ENCODE peak calls at places on chromosomes 3 and 15, in four cellular contexts. L is neural progenitor cell, R is fibroblast of pulmonary artery, A is fibroblast of lung. G is an unnamed sample.

GRCh38 chr15:78990278-78990677 is 45.4 kb upstream of the CTSH start:
- DNase-seq in A (no peak), R (no peak), L (no peak), G (no peak)

GRCh38 chr15:29130461-29130860 is 139.2 kb downstream of the NSMCE3 start:
- DNase-seq in A (no peak), L (no peak), R (no peak), G (no peak)

GRCh38 chr15:97235285-97235985 is 725.1 kb upstream of the ARRDC4 start:
- DNase-seq in A (peak; percentile 30), L (peak; percentile 78), R (peak; percentile 70), G (peak; percentile 68)

GRCh38 chr3:70816346-70816745 is 503.9 kb upstream of the MDFIC2 start:
- DNase-seq in A (no peak), L (no peak), R (no peak), G (no peak)

GRCh38 chr15:84762840-84763572 is 14.6 kb downstream of the ZNF592 start:
- DNase-seq in R (no peak), L (no peak), A (no peak), G (no peak)

GRCh38 chr15:49823987-49824538 is 203.2 kb downstream of the DTWD1 start:
- DNase-seq in R (no peak), A (no peak), L (no peak), G (no peak)

GRCh38 chr3:155859859-155860258 is 5.6 kb upstream of the SLC33A1 start:
- DNase-seq in A (peak; percentile 5), L (no peak), R (peak; percentile 44), G (no peak)

GRCh38 chr3:9216736-9217135 is 32.7 kb downstream of the SRGAP3 start:
- DNase-seq in A (peak; percentile 35), R (no peak), L (no peak), G (no peak)

GRCh38 chr3:175073209-175073905 is 214.2 kb downstream of the NAALADL2 start:
- DNase-seq in R (peak; percentile 52), A (peak; percentile 10), L (no peak), G (no peak)

GRCh38 chr15:47504624-47505256 is 212.6 kb upstream of the SEMA6D start:
- DNase-seq in A (no peak), R (no peak), L (no peak), G (no peak)

GRCh38 chr3:43699864-43700263 is 9.1 kb downstream of the ABHD5 start:
- DNase-seq in A (no peak), R (peak; percentile 29), L (peak; percentile 10), G (no peak)

GRCh38 chr3:191260431-191261303 is 61.6 kb downstream of the OSTN start:
- DNase-seq in L (peak; percentile 69), A (no peak), R (no peak), G (no peak)

GRCh38 chr3:158713094-158713499 is 19.2 kb downstream of the RARRES1 start:
- DNase-seq in R (peak; percentile 77), L (peak; percentile 29), A (peak; percentile 54), G (peak; percentile 37)

GRCh38 chr15:31372635-31373091 is 46.0 kb downstream of the KLF13 start:
- DNase-seq in R (peak; percentile 87), A (peak; percentile 62), L (peak; percentile 73), G (peak; percentile 48)

GRCh38 chr15:49331951-49332350 is 91.1 kb upstream of the FGF7 start:
- DNase-seq in L (no peak), A (peak; percentile 27), R (no peak), G (no peak)

GRCh38 chr3:176799675-176800074 is 397.6 kb downstream of the TBL1XR1 start:
- DNase-seq in R (no peak), A (no peak), L (peak; percentile 6), G (no peak)

GRCh38 chr3:179015551-179016020 is 56.0 kb downstream of the ZMAT3 start:
- DNase-seq in A (peak; percentile 66), L (peak; percentile 77), R (peak; percentile 89), G (peak; percentile 75)

GRCh38 chr15:80710635-80711553 is 15.8 kb downstream of the ABHD17C start:
- DNase-seq in L (no peak), R (no peak), A (peak; percentile 51), G (no peak)

GRCh38 chr15:33068007-33068441 is 126.5 kb downstream of the FMN1 start:
- DNase-seq in L (peak; percentile 28), R (no peak), A (no peak), G (no peak)

GRCh38 chr3:20405731-20406130 is 219.7 kb upstream of the SGO1 start:
- DNase-seq in L (no peak), R (peak; percentile 83), A (peak; percentile 67), G (no peak)

GRCh38 chr15:22947101-22948000 is 32.8 kb downstream of the CYFIP1 start:
- DNase-seq in A (no peak), L (no peak), R (no peak), G (no peak)

GRCh38 chr15:38899300-38899699 is 334.7 kb upstream of the RASGRP1 start:
- DNase-seq in R (peak; percentile 63), L (no peak), A (peak; percentile 64), G (no peak)

GRCh38 chr3:9932843-9933560 is 632 bp upstream of the CRELD1 start:
- DNase-seq in L (peak; percentile 90), R (peak; percentile 77), A (peak; percentile 85), G (peak; percentile 87)

GRCh38 chr3:59308684-59309083 is 258.9 kb upstream of the CFAP20DC start:
- DNase-seq in R (no peak), A (no peak), L (peak; percentile 33), G (peak; percentile 6)

GRCh38 chr3:49652218-49652921 is 21.8 kb upstream of the APEH start:
- DNase-seq in R (no peak), L (no peak), A (no peak), G (no peak)

GRCh38 chr15:52100807-52101206 is 11.8 kb downstream of the BCL2L10 start:
- DNase-seq in A (peak; percentile 89), L (no peak), R (peak; percentile 89), G (no peak)

GRCh38 chr15:26972636-26973035 is 1.7 kb downstream of the GABRG3 start:
- DNase-seq in A (peak; percentile 45), R (no peak), L (no peak), G (no peak)

GRCh38 chr15:69193948-69194827 is 33.8 kb downstream of the GLCE start:
- DNase-seq in L (no peak), A (peak; percentile 67), R (peak; percentile 34), G (no peak)

GRCh38 chr15:67253517-67254237 is 784 bp downstream of the AAGAB start:
- DNase-seq in R (peak; percentile 24), A (peak; percentile 29), L (no peak), G (no peak)

GRCh38 chr3:65847947-65848346 is 190.8 kb downstream of the MAGI1 start:
- DNase-seq in R (no peak), A (no peak), L (no peak), G (no peak)

GRCh38 chr15:76340802-76341365 is 4.3 kb downstream of the ISL2 start:
- DNase-seq in A (no peak), R (no peak), L (peak; percentile 83), G (no peak)

GRCh38 chr3:179544981-179545645 is 17.6 kb upstream of the ACTL6A start:
- DNase-seq in R (peak; percentile 57), L (no peak), A (peak; percentile 91), G (no peak)

GRCh38 chr15:85646538-85647091 is 148.1 kb downstream of the KLHL25 start:
- DNase-seq in R (no peak), A (peak; percentile 94), L (no peak), G (no peak)

GRCh38 chr15:93347917-93348316 is 258.9 kb upstream of the RGMA start:
- DNase-seq in R (no peak), A (no peak), L (peak; percentile 60), G (no peak)

DNA sequence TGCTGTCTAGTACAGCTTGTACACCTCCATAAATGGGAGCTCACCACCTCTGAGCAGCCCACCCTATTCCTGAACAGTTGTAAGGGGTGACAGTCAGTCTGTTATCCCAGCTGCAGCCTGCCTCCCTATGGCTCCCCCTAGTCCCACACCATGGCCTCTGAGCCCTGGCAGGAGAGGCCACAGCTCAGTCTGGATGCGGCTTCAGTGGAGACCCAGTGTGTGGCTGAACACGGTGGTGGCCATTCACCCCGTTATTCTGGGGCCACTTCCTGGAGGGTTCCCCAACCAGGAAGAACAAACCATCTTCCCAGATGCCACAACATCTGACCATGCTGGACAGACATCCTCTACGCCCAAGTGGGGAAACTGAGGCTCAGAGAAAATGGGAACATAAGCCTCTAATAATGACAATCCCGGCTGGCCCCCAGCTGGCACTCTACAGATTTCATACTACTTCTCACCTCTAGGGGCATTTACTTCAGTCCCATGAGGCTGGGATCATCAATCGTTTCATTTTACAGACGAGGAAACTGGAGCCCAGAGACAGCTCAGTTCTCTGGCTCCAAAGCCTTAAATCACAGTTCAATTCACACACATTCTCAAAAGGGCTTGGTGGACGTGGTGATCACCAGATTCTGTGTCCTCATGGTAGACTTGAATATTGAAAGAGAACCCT is 9.3 kb upstream of the GRIP2 start:
- DNase-seq in A (peak; percentile 14), R (peak; percentile 11), L (no peak), G (no peak)
- TF ChIP-seq CTCF in A (peak; percentile 11), R (peak; percentile 32), L (peak; percentile 33), G (peak; percentile 38)

DNA sequence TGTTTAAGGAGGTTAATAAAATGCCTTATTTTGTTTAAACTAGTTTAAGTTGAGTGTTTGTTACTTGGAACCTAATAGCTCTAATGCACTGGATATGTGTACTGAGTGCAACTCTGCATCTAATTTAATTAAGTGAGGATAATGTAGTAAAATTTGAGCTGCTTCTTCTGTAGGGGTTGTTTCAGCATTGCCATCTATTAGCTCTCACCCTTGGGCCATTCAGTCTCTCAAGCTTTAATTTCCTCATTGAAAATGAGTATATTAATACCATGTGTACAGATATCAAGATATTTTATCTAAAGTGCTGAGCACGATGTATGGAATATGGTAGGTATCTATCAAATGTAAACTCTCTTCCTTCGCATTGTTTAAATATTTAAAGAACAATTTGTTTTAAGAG is 375.7 kb upstream of the LRRC3B start:
- DNase-seq in L (no peak), R (no peak), A (no peak), G (no peak)
- TF ChIP-seq CTCF in L (no peak), R (no peak), A (no peak), G (no peak)

GRCh38 chr3:127819086-127819485 is 3.2 kb downstream of the MGLL start:
- DNase-seq in R (no peak), A (no peak), L (no peak), G (no peak)

GRCh38 chr3:127819656-127820055 is 2.7 kb downstream of the MGLL start:
- DNase-seq in A (no peak), L (no peak), R (no peak), G (no peak)

GRCh38 chr3:127820871-127821853 is 1.2 kb downstream of the MGLL start:
- DNase-seq in L (no peak), R (no peak), A (peak; percentile 11), G (no peak)

GRCh38 chr3:127822166-127822835 is at the start of gene MGLL:
- DNase-seq in L (peak; percentile 49), R (peak; percentile 32), A (peak; percentile 49), G (peak; percentile 34)

DNA sequence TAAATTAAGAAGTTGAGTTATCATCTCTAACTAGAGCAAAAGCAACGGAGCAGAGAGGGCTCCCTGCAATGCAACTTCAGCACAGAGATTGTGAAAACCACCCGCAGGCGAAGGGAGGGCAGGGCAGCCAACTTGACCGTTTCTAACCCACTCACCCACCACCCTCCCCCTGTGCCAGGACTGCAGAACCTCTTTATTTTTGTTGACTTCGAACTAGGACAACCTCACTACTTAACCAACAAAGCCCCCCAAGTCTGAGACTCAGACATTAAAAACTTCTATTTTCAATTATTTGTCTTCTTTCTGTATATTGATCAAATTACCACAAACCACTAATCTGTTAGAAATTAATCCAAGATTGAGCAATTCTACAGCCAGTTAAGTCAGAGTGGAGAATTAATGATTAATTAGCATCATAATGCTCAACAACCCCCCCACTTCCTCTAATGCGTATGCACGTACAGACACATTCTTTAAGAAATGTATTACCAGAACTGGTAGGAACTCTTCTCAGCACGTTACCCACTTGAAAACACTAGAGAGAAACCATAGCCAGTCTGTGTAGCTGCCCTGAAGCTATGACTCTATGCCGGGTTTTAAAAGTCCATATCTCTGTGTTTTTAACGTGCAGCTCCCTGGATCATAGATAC is 2.0 kb downstream of the MGLL start:
- DNase-seq in L (no peak), R (no peak), A (peak; percentile 6), G (no peak)
- TF ChIP-seq CTCF in L (no peak), R (peak; percentile 21), A (peak; percentile 33), G (no peak)

GRCh38 chr3:125403789-125404188 is 28.7 kb upstream of the ZNF148 start:
- DNase-seq in L (no peak), A (peak; percentile 54), R (no peak), G (no peak)
- TF ChIP-seq CTCF in L (no peak), A (peak; percentile 7), R (no peak), G (no peak)

G was measured in endothelial cell.